ENCODE peak calls at places on chromosomes 13 and 19, in seven cellular contexts. O, N, B, D, C, Q and K are unnamed samples.

GRCh38 chr13:73416093-73416492 is 357.3 kb downstream of the KLF5 start:
- DNase-seq in B (no peak), D (no peak), C (no peak), N (no peak), O (no peak), Q (no peak), K (no peak)

GRCh38 chr19:19554074-19555023 is 16.3 kb downstream of the CILP2 start:
- DNase-seq in Q (no peak), D (no peak), N (no peak), B (no peak), O (peak; percentile 78), C (peak; percentile 86), K (no peak)

GRCh38 chr19:32181356-32181920 is 164.0 kb upstream of the ZNF507 start:
- DNase-seq in Q (no peak), D (no peak), O (no peak), C (no peak), N (no peak), B (no peak), K (no peak)

GRCh38 chr19:55993492-55993891 is 6.9 kb downstream of the NLRP5 start:
- DNase-seq in C (no peak), N (no peak), O (no peak), B (no peak), D (no peak), Q (no peak), K (no peak)

GRCh38 chr19:3544742-3545668 is 6.0 kb downstream of the TEKTIP1 start:
- DNase-seq in C (peak; percentile 94), B (no peak), N (no peak), D (no peak), O (peak; percentile 84), Q (peak; percentile 44), K (peak; percentile 35)

GRCh38 chr19:32469796-32470195 is 64.2 kb downstream of the DPY19L3 start:
- DNase-seq in B (no peak), D (no peak), O (no peak), N (no peak), Q (no peak), C (no peak), K (no peak)

GRCh38 chr13:113654175-113654560 is 3.8 kb downstream of the ATP4B start:
- DNase-seq in Q (no peak), D (no peak), N (no peak), C (no peak), O (no peak), B (no peak), K (no peak)

GRCh38 chr13:30114586-30115256 is 192.6 kb downstream of the KATNAL1 start:
- DNase-seq in C (peak; percentile 90), Q (peak; percentile 73), D (peak; percentile 72), O (peak; percentile 85), N (peak; percentile 80), B (no peak), K (peak; percentile 63)

GRCh38 chr13:36086117-36086516 is 45.1 kb downstream of the DCLK1 start:
- DNase-seq in Q (no peak), O (no peak), N (peak; percentile 7), C (peak; percentile 40), D (no peak), B (no peak), K (no peak)

GRCh38 chr13:73428137-73428536 is 369.3 kb downstream of the KLF5 start:
- DNase-seq in D (peak; percentile 81), Q (no peak), O (no peak), N (no peak), B (no peak), C (no peak), K (no peak)

GRCh38 chr19:3061214-3062161 is 807 bp downstream of the TLE5 start:
- DNase-seq in D (no peak), N (no peak), Q (no peak), O (peak; percentile 79), B (no peak), C (peak; percentile 86), K (no peak)

GRCh38 chr19:42272989-42273406 is 3.9 kb downstream of the CIC start:
- DNase-seq in D (no peak), N (no peak), Q (no peak), C (no peak), B (no peak), O (no peak), K (no peak)

GRCh38 chr19:48991823-48992570 is 1.1 kb downstream of the GYS1 start:
- DNase-seq in Q (no peak), D (no peak), N (no peak), B (no peak), C (peak; percentile 59), O (peak; percentile 73), K (no peak)

GRCh38 chr13:25046985-25047660 is 48.8 kb upstream of the PABPC3 start:
- DNase-seq in Q (peak; percentile 48), C (peak; percentile 57), O (no peak), D (no peak), B (no peak), N (no peak), K (no peak)

GRCh38 chr13:26465514-26465913 is 92.0 kb upstream of the WASF3 start:
- DNase-seq in O (no peak), Q (no peak), N (no peak), C (no peak), B (no peak), D (no peak), K (no peak)

GRCh38 chr13:33014291-33014690 is 1.9 kb upstream of the KL start:
- DNase-seq in N (no peak), O (no peak), D (no peak), B (no peak), C (no peak), Q (no peak), K (no peak)

GRCh38 chr13:83295684-83296083 is 586.6 kb downstream of the SLITRK1 start:
- DNase-seq in Q (no peak), N (no peak), O (no peak), B (no peak), C (no peak), D (no peak), K (no peak)

DNA sequence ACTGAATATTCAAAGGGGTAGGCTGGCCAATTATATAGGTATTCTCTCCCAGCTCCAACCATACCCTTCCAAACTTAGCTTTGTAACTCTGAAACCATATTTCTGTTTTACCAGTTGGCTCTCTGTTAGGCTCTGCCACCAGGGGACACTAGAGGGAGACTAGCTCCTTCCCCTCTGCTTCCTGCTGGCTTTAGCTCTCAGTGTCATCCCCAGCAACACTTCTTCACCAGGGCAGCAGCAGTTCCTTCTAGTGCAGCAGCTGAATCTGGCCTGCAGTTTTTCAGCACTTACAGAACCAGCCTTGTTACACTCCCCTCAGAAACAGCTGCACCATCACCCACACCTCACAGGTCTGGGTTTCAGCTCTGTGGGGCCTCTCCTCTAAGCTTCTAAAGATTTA is 51.0 kb upstream of the DOCK9 start:
- DNase-seq in D (no peak), N (peak; percentile 41), B (no peak), Q (peak; percentile 46), O (peak; percentile 60), C (no peak), K (no peak)
- TF ChIP-seq YY1 in D (no peak), N (no peak), B (no peak), Q (no peak), O (no peak), C (no peak), K (no peak)

DNA sequence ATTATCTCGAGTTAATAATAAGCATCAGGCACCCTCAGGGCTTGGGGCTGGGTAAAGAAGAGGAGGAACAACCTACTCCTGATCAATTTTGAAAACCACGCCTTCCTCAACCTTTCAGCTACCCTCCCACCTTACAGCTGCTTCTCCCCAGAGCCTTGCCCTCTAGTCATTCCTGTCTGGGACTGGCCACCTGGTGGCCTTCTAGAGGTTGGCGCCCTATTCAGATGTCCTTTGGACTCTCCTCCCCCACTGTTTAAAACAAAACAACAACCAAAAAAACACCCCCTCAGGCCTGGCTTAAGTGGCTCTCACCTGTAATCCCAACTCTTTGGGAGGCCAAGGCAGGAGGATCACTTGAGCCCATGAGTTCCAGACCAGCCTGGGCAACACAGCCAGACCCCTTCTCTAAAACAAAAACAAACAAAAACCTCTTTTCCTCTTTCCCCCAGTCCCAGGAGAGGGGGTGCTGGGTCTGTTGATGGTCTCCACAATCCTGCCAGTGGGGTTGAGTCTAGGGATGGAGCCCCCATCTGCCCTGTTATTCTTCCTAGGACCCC is 62.3 kb downstream of the CCDC70 start:
- DNase-seq in N (no peak), B (no peak), Q (no peak), O (peak; percentile 53), C (peak; percentile 40), D (peak; percentile 13), K (peak; percentile 44)
- TF ChIP-seq YY1 in N (no peak), B (no peak), Q (no peak), O (no peak), C (no peak), D (no peak), K (no peak)

GRCh38 chr13:21297914-21298831 is 121.7 kb downstream of the MRPL57 start:
- DNase-seq in O (peak; percentile 92), Q (peak; percentile 81), C (peak; percentile 92), N (peak; percentile 73), D (peak; percentile 86), B (peak; percentile 67), K (peak; percentile 83)
- TF ChIP-seq YY1 in O (no peak), Q (no peak), C (no peak), N (no peak), D (peak; percentile 46), B (peak; percentile 62), K (peak; percentile 64)

GRCh38 chr13:110557082-110557481 is 4.4 kb downstream of the RAB20 start:
- DNase-seq in Q (no peak), C (no peak), B (no peak), N (no peak), D (no peak), O (no peak), K (no peak)
- TF ChIP-seq YY1 in Q (no peak), C (no peak), B (no peak), N (no peak), D (no peak), O (no peak), K (no peak)

GRCh38 chr13:44680746-44681355 is 104.7 kb upstream of the TSC22D1 start:
- DNase-seq in D (no peak), N (no peak), Q (no peak), B (no peak), C (no peak), O (no peak), K (no peak)

GRCh38 chr13:44676534-44676933 is 100.4 kb upstream of the TSC22D1 start:
- DNase-seq in N (no peak), D (no peak), Q (no peak), C (no peak), O (no peak), B (no peak), K (no peak)

GRCh38 chr13:44679602-44680001 is 103.5 kb upstream of the TSC22D1 start:
- DNase-seq in O (no peak), N (no peak), D (no peak), B (no peak), Q (no peak), C (no peak), K (no peak)
- TF ChIP-seq YY1 in O (no peak), N (no peak), D (no peak), B (no peak), Q (no peak), C (no peak), K (no peak)